ENCODE peak calls at places on chromosome 12, in five cellular contexts. P is tibial nerve, D is SK-N-SH, Y is A549, C is transverse colon. T is an unnamed sample.

GRCh38 chr12:107514887-107515445 is 170.6 kb upstream of the PWP1 start:
- DNase-seq in P (peak), D (no peak), Y (peak), C (no peak), T (no peak)

GRCh38 chr12:126443977-126444376 is 1378.7 kb downstream of the AACS start:
- DNase-seq in P (no peak), D (no peak), Y (no peak), C (no peak), T (no peak)

GRCh38 chr12:38137287-38137686 is 179.3 kb upstream of the ALG10B start:
- DNase-seq in P (no peak), D (no peak), Y (no peak), C (no peak), T (no peak)

GRCh38 chr12:32240833-32241232 is 134.2 kb downstream of the BICD1 start:
- DNase-seq in P (no peak), D (no peak), Y (no peak), C (no peak), T (no peak)

GRCh38 chr12:39682689-39683477 is 63.3 kb upstream of the ABCD2 start:
- DNase-seq in P (no peak), D (no peak), Y (no peak), C (no peak), T (no peak)

GRCh38 chr12:7162691-7163114 is 26.8 kb upstream of the PEX5 start:
- DNase-seq in P (no peak), D (no peak), Y (peak), C (peak), T (peak)

GRCh38 chr12:131155131-131155530 is 201.4 kb downstream of the ADGRD1 start:
- DNase-seq in P (no peak), D (no peak), Y (no peak), C (no peak), T (no peak)

GRCh38 chr12:65490193-65490592 is 211.7 kb downstream of the MSRB3 start:
- DNase-seq in P (no peak), D (no peak), Y (no peak), C (no peak), T (no peak)

GRCh38 chr12:30753761-30754382 is 879 bp downstream of the CAPRIN2 start:
- DNase-seq in P (no peak), D (peak), Y (no peak), C (no peak), T (no peak)

GRCh38 chr12:15732341-15733061 is 56.7 kb downstream of the EPS8 start:
- DNase-seq in P (no peak), D (no peak), Y (no peak), C (no peak), T (no peak)

GRCh38 chr12:131242741-131243496 is 289.2 kb downstream of the ADGRD1 start:
- DNase-seq in P (no peak), D (peak), Y (peak), C (no peak), T (no peak)

GRCh38 chr12:100141998-100142850 is 450 bp downstream of the BLTP3B start:
- DNase-seq in P (peak), D (peak), Y (no peak), C (peak), T (peak)

GRCh38 chr12:63276537-63277365 is 125.8 kb upstream of the AVPR1A start:
- DNase-seq in P (peak), D (peak), Y (no peak), C (no peak), T (peak)

GRCh38 chr12:46516933-46517578 is 144.5 kb upstream of the SLC38A2 start:
- DNase-seq in P (no peak), D (no peak), Y (no peak), C (no peak), T (no peak)

GRCh38 chr12:128450810-128451209 is 183.8 kb downstream of the TMEM132C start:
- DNase-seq in P (no peak), D (no peak), Y (no peak), C (no peak), T (no peak)

GRCh38 chr12:70246580-70246979 is 3.3 kb downstream of the CNOT2 start:
- DNase-seq in P (no peak), D (no peak), Y (no peak), C (no peak), T (no peak)

GRCh38 chr12:6821674-6822433 is at the start of gene GPR162:
- DNase-seq in P (no peak), D (peak), Y (peak), C (peak), T (peak)

GRCh38 chr12:120649442-120650248 is 9.2 kb downstream of the CABP1 start:
- DNase-seq in P (no peak), D (peak), Y (no peak), C (no peak), T (no peak)

GRCh38 chr12:49537709-49538601 is 875 bp upstream of the KCNH3 start:
- DNase-seq in P (no peak), D (peak), Y (peak), C (no peak), T (peak)

GRCh38 chr12:97573901-97574300 is 111.3 kb downstream of the RMST start:
- DNase-seq in P (no peak), D (no peak), Y (no peak), C (no peak), T (no peak)

GRCh38 chr12:79128956-79129355 is 264.4 kb downstream of the SYT1 start:
- DNase-seq in P (no peak), D (no peak), Y (no peak), C (no peak), T (no peak)

GRCh38 chr12:81502912-81503695 is 256.0 kb downstream of the PPFIA2 start:
- DNase-seq in P (no peak), D (no peak), Y (no peak), C (no peak), T (no peak)

GRCh38 chr12:20011200-20011599 is 357.1 kb upstream of the PDE3A start:
- DNase-seq in P (peak), D (no peak), Y (no peak), C (peak), T (no peak)

GRCh38 chr12:104219361-104219892 is 3.8 kb downstream of the TXNRD1 start:
- DNase-seq in P (peak), D (peak), Y (peak), C (no peak), T (no peak)

GRCh38 chr12:121737421-121737820 is 24.9 kb downstream of the TMEM120B start:
- DNase-seq in P (no peak), D (no peak), Y (no peak), C (no peak), T (no peak)

GRCh38 chr12:121741743-121742142 is 29.2 kb downstream of the TMEM120B start:
- DNase-seq in P (no peak), D (no peak), Y (no peak), C (no peak), T (no peak)

GRCh38 chr12:121740847-121741246 is 28.3 kb downstream of the TMEM120B start:
- DNase-seq in P (no peak), D (no peak), Y (no peak), C (no peak), T (no peak)

DNA sequence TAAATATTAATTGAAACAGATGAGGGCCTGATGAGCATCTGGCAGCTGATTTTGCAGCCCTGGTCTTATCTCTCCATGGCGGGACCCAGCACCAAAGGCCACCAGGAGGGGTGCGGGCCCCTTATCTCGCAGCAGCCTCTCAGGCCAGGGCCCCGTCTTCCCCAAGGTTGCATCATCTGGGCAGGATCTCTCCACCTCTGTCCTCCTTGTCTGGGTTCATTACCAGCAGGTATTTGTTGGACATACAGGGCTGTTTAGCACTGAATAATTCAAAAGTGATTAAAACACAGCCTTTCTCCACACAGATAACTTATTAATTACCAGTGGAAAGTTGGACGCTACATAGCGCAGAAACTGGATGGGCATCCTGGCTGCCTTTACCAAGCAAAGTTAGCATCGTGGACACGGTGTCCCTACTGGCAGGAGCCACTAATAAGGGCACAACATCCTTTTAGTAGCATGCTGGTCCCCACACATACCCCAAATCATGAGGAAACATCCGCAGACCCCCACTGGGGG is 25.8 kb downstream of the TMEM120B start:
- DNase-seq in P (no peak), D (peak), Y (no peak), C (no peak), T (no peak)
- TF ChIP-seq EP300 in P (no peak), D (no peak), Y (no peak), C (no peak), T (no peak)

GRCh38 chr12:18383203-18383602 is 121.9 kb downstream of the PIK3C2G start:
- DNase-seq in P (no peak), D (no peak), Y (peak), C (no peak), T (no peak)
- H3K4me3 ChIP-seq in P (no peak), D (peak), Y (no peak), C (no peak), T (no peak)

GRCh38 chr12:64413884-64414283 is 9.7 kb downstream of the XPOT start:
- DNase-seq in P (no peak), D (no peak), Y (no peak), C (no peak), T (no peak)
- TF ChIP-seq EP300 in P (no peak), D (no peak), Y (no peak), C (no peak), T (no peak)

GRCh38 chr12:108768591-108769500 is 37.5 kb upstream of the CORO1C start:
- DNase-seq in P (no peak), D (peak), Y (peak), C (peak), T (peak)
- H3K4me3 ChIP-seq in P (peak), D (no peak), Y (peak), C (peak), T (peak)

GRCh38 chr12:72925716-72926115 is 653.5 kb downstream of the TRHDE start:
- DNase-seq in P (no peak), D (no peak), Y (no peak), C (no peak), T (no peak)
- TF ChIP-seq EP300 in P (no peak), D (no peak), Y (no peak), C (no peak), T (no peak)

GRCh38 chr12:47758834-47759690 is at the start of gene RAPGEF3:
- DNase-seq in P (peak), D (peak), Y (peak), C (peak), T (peak)

GRCh38 chr12:47758584-47758833 is 171 bp downstream of the RAPGEF3 start:
- DNase-seq in P (no peak), D (no peak), Y (no peak), C (no peak), T (no peak)

GRCh38 chr12:47757840-47758583 is 668 bp downstream of the RAPGEF3 start:
- DNase-seq in P (no peak), D (no peak), Y (no peak), C (peak), T (peak)

GRCh38 chr12:47755655-47756562 is 2.8 kb downstream of the RAPGEF3 start:
- DNase-seq in P (no peak), D (no peak), Y (no peak), C (peak), T (peak)

DNA sequence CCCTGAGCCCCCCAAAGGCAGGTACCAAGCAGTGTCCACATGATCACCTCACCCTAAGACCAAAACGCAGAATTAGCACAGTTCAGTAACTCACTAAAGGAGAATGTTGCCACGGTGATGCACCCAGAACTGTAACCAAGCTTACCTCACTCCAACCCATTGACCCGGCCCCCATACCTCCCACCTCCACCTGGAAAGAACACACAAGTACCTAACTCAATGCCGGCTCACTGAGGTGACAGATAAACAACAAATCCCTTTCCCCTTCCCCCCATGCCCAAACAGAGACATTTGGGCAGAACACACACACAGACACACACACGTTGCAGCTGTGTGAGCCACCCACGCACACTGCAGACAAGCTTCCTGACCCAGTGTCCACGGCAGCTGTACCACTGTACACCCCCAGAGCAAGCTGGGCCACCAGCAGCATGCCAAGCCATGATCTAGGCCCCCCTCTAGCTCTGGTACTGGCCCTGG is 1.3 kb downstream of the RAPGEF3 start:
- DNase-seq in P (no peak), D (no peak), Y (no peak), C (no peak), T (no peak)
- H3K4me3 ChIP-seq in P (peak), D (no peak), Y (no peak), C (no peak), T (peak)

GRCh38 chr12:23722655-23723054 is 226.8 kb downstream of the SOX5 start:
- DNase-seq in P (no peak), D (no peak), Y (no peak), C (no peak), T (no peak)
- TF ChIP-seq EP300 in P (no peak), D (no peak), Y (no peak), C (no peak), T (no peak)

DNA sequence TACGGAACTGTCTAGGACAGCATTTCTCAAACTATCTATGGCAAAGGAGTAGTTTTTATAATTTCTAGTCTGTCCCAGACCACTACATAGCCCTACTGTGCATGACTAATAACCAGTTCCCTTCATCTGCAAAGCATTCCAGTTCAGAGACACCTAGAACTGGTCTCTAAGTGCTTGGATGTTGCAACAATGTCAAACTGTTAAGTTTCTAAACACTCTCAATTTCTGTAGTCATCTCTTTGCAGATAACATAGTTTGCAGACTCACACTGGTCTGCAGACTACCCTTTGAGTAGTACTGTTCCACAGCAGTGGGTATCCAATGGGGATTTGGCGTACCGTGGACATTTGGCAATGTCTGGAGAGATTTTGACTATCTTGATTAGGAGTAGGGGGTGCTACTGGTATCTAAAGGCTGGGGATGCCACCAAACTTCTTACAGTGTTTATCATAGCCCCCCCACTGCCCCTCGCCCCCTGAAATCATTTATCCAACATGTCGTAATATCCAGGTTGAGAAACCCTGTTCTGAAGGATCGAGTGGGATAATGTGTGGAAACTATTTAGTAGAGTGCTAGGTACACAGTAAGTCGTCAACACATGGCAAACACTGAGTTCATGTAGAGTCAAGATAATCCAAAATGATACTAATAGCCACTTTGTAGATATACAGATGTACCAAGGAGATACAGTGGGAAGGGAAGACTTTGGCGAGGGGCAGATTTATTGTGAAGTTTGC is 1.7 kb downstream of the C12orf76 start:
- DNase-seq in P (no peak), D (no peak), Y (no peak), C (no peak), T (no peak)
- H3K4me3 ChIP-seq in P (no peak), D (peak), Y (peak), C (no peak), T (no peak)

GRCh38 chr12:75848533-75848932 is 183.0 kb downstream of the PHLDA1 start:
- DNase-seq in P (no peak), D (no peak), Y (no peak), C (no peak), T (no peak)
- TF ChIP-seq EP300 in P (peak), D (no peak), Y (no peak), C (no peak), T (no peak)

GRCh38 chr12:25592725-25593495 is 39.8 kb upstream of the LMNTD1 start:
- DNase-seq in P (no peak), D (no peak), Y (no peak), C (no peak), T (no peak)
- H3K4me3 ChIP-seq in P (no peak), D (no peak), Y (no peak), C (no peak), T (no peak)

T was measured in stomach.